ENCODE peak calls at places on chromosomes 5 and 9, in eight cellular contexts. J is activated naive CD4-positive, alpha-beta T cell treated with Interleukin-2 at 50 U/mL for 16 hours; W is activated CD8-positive, alpha-beta memory T cell treated with anti-CD3 and anti-CD28 coated beads, Interleukin-2, amount 50 U/mL, for 48 hours; F is RPMI7951; N is upper lobe of left lung; K is Caco-2; L is ureter; Y is Right ventricle myocardium inferior. R is an unnamed sample.

GRCh38 chr5:172102913-172103629 is 85.0 kb downstream of the STK10 start:
- DNase-seq in N (no peak), Y (no peak), K (no peak), L (peak; percentile 73), J (peak; percentile 31), F (peak; percentile 98), W (no peak), R (peak; percentile 98)

GRCh38 chr5:163964650-163965049 is 459.2 kb downstream of the MAT2B start:
- DNase-seq in F (no peak), W (no peak), J (no peak), N (no peak), K (no peak), Y (no peak), L (no peak), R (no peak)

GRCh38 chr5:53944981-53945380 is 365.4 kb downstream of the ARL15 start:
- DNase-seq in Y (no peak), K (no peak), J (no peak), L (no peak), N (no peak), W (no peak), F (peak; percentile 13), R (peak; percentile 31)

GRCh38 chr9:135695036-135695435 is 4.2 kb downstream of the SOHLH1 start:
- DNase-seq in L (no peak), W (no peak), K (no peak), N (peak; percentile 73), Y (no peak), F (no peak), J (no peak), R (no peak)

GRCh38 chr9:7387844-7388243 is 411.7 kb downstream of the DMAC1 start:
- DNase-seq in W (no peak), J (no peak), N (no peak), Y (no peak), L (no peak), K (no peak), F (no peak), R (no peak)

GRCh38 chr5:39650234-39650816 is 225.5 kb upstream of the DAB2 start:
- DNase-seq in K (no peak), W (no peak), N (no peak), L (no peak), J (no peak), F (peak; percentile 11), Y (no peak), R (no peak)

GRCh38 chr9:79768199-79768598 is 196.4 kb downstream of the TLE4 start:
- DNase-seq in F (peak; percentile 32), K (peak; percentile 3), Y (no peak), L (no peak), W (no peak), N (no peak), J (no peak), R (peak; percentile 13)

GRCh38 chr5:156208271-156208670 is 118.7 kb upstream of the SGCD start:
- DNase-seq in K (peak; percentile 32), L (no peak), W (no peak), Y (no peak), N (no peak), F (no peak), J (no peak), R (peak; percentile 8)

GRCh38 chr9:19050637-19051591 is 1.7 kb downstream of the RRAGA start:
- DNase-seq in N (no peak), J (no peak), W (no peak), Y (no peak), K (peak; percentile 4), F (no peak), L (no peak), R (peak; percentile 39)

GRCh38 chr9:108547736-108548135 is 308.1 kb downstream of the ACTL7B start:
- DNase-seq in J (no peak), Y (no peak), L (no peak), F (no peak), W (no peak), K (no peak), N (no peak), R (peak; percentile 43)

GRCh38 chr9:125513634-125514413 is 193.2 kb downstream of the MAPKAP1 start:
- DNase-seq in J (peak; percentile 37), K (no peak), L (peak; percentile 65), W (no peak), F (peak; percentile 82), Y (no peak), N (no peak), R (peak; percentile 90)

GRCh38 chr9:112784020-112784788 is 33.6 kb downstream of the SNX30 start:
- DNase-seq in J (no peak), L (no peak), F (peak; percentile 19), W (no peak), N (no peak), K (no peak), Y (no peak), R (peak; percentile 54)

GRCh38 chr5:69032009-69032408 is 61.8 kb upstream of the SLC30A5 start:
- DNase-seq in L (no peak), Y (no peak), W (no peak), F (no peak), N (no peak), J (no peak), K (no peak), R (no peak)

GRCh38 chr9:3696368-3696767 is 170.6 kb upstream of the RFX3 start:
- DNase-seq in K (no peak), F (no peak), Y (no peak), N (no peak), J (no peak), L (no peak), W (no peak), R (no peak)

GRCh38 chr9:123348317-123348992 is 7.5 kb upstream of the CRB2 start:
- DNase-seq in L (no peak), J (no peak), F (no peak), K (no peak), N (no peak), Y (no peak), W (no peak), R (no peak)

GRCh38 chr9:126704157-126704941 is 90.6 kb downstream of the LMX1B start:
- DNase-seq in W (peak; percentile 56), N (no peak), F (peak; percentile 37), J (peak; percentile 52), K (no peak), L (peak; percentile 44), Y (peak; percentile 39), R (peak; percentile 82)

GRCh38 chr9:130341839-130342713 is 76.5 kb downstream of the HMCN2 start:
- DNase-seq in F (no peak), Y (peak; percentile 40), N (peak; percentile 57), W (no peak), J (no peak), L (no peak), K (no peak), R (no peak)

GRCh38 chr5:120454094-120454798 is 9.9 kb upstream of the PRR16 start:
- DNase-seq in F (peak; percentile 69), J (no peak), K (no peak), Y (no peak), N (no peak), W (no peak), L (no peak), R (peak; percentile 65)

GRCh38 chr5:128274441-128274840 is 190.9 kb downstream of the SLC12A2 start:
- DNase-seq in F (no peak), N (no peak), Y (no peak), L (no peak), W (no peak), K (no peak), J (no peak), R (no peak)

GRCh38 chr5:61641748-61642565 is 309.9 kb downstream of the ZSWIM6 start:
- DNase-seq in L (no peak), Y (no peak), F (no peak), K (no peak), J (no peak), W (no peak), N (no peak), R (no peak)

GRCh38 chr5:132086277-132086794 is 12.7 kb downstream of the CSF2 start:
- DNase-seq in J (no peak), Y (peak; percentile 87), F (peak; percentile 100), W (no peak), L (no peak), K (no peak), N (no peak), R (peak; percentile 95)

GRCh38 chr5:78005021-78005785 is 229.1 kb upstream of the TBCA start:
- DNase-seq in K (no peak), W (no peak), L (no peak), Y (no peak), J (no peak), F (peak; percentile 1), N (no peak), R (peak; percentile 45)

GRCh38 chr5:163504091-163504931 is 1.1 kb upstream of the MAT2B start:
- DNase-seq in W (peak; percentile 70), F (peak; percentile 67), Y (peak; percentile 57), N (no peak), L (peak; percentile 68), J (peak; percentile 59), K (no peak), R (peak; percentile 38)

GRCh38 chr5:62042007-62042406 is 264.0 kb upstream of the KIF2A start:
- DNase-seq in W (no peak), F (no peak), L (no peak), J (no peak), Y (no peak), K (no peak), N (no peak), R (no peak)

GRCh38 chr9:86549434-86549833 is 195.2 kb upstream of the TUT7 start:
- DNase-seq in F (peak; percentile 58), N (no peak), J (no peak), W (no peak), L (no peak), K (no peak), Y (no peak), R (peak; percentile 15)

GRCh38 chr5:134724872-134725271 is 13.5 kb upstream of the CAMLG start:
- DNase-seq in K (no peak), L (no peak), J (no peak), W (no peak), F (no peak), Y (no peak), N (no peak), R (no peak)

GRCh38 chr5:171776747-171777419 is 8.7 kb upstream of the SMIM23 start:
- DNase-seq in F (no peak), L (no peak), Y (no peak), J (no peak), W (no peak), N (no peak), K (no peak), R (no peak)

GRCh38 chr9:25703826-25704357 is 25.6 kb upstream of the TUSC1 start:
- DNase-seq in L (no peak), N (no peak), F (no peak), W (no peak), J (no peak), Y (no peak), K (no peak), R (peak; percentile 80)